ENCODE peak calls at places on chromosome 4, in seven cellular contexts. One of them, this sample, is unnamed. For H3K36me3, the result is how much of the 10 kb centered on the place peaks cover.

GRCh38 chr4:184587746-184588145 is 61.5 kb downstream of the CASP3 start:
- DNase-seq in kidney epithelial cell: no peak
- DNase-seq in BJ: no peak
- DNase-seq in CD8-positive, alpha-beta memory T cell: no peak
- DNase-seq in mucosa of descending colon: no peak
- DNase-seq in ovary: no peak
- DNase-seq in GM23338: no peak
- DNase-seq in this sample: no peak

GRCh38 chr4:148893095-148893494 is 450.9 kb upstream of the NR3C2 start:
- DNase-seq in CD8-positive, alpha-beta memory T cell: no peak
- DNase-seq in kidney epithelial cell: peak
- DNase-seq in BJ: no peak
- DNase-seq in mucosa of descending colon: no peak
- DNase-seq in GM23338: no peak
- DNase-seq in ovary: no peak
- DNase-seq in this sample: no peak

GRCh38 chr4:163164591-163164990 is 2.1 kb downstream of the NAF1 start:
- DNase-seq in GM23338: no peak
- DNase-seq in kidney epithelial cell: no peak
- DNase-seq in ovary: no peak
- DNase-seq in BJ: no peak
- DNase-seq in CD8-positive, alpha-beta memory T cell: no peak
- DNase-seq in mucosa of descending colon: no peak
- DNase-seq in this sample: no peak

GRCh38 chr4:123327346-123327745 is 69.2 kb upstream of the SPRY1 start:
- DNase-seq in CD8-positive, alpha-beta memory T cell: no peak
- DNase-seq in ovary: no peak
- DNase-seq in kidney epithelial cell: no peak
- DNase-seq in GM23338: no peak
- DNase-seq in BJ: no peak
- DNase-seq in mucosa of descending colon: no peak
- DNase-seq in this sample: no peak

GRCh38 chr4:75302648-75303047 is 211.6 kb downstream of the RCHY1 start:
- DNase-seq in GM23338: no peak
- DNase-seq in BJ: no peak
- DNase-seq in ovary: no peak
- DNase-seq in mucosa of descending colon: no peak
- DNase-seq in CD8-positive, alpha-beta memory T cell: no peak
- DNase-seq in kidney epithelial cell: no peak
- DNase-seq in this sample: no peak

GRCh38 chr4:87853108-87853507 is 20.3 kb downstream of the MEPE start:
- DNase-seq in BJ: peak
- DNase-seq in CD8-positive, alpha-beta memory T cell: no peak
- DNase-seq in GM23338: peak
- DNase-seq in kidney epithelial cell: no peak
- DNase-seq in mucosa of descending colon: no peak
- DNase-seq in ovary: no peak
- DNase-seq in this sample: peak

GRCh38 chr4:132284910-132285426 is 864.1 kb upstream of the PCDH10 start:
- DNase-seq in kidney epithelial cell: no peak
- DNase-seq in CD8-positive, alpha-beta memory T cell: no peak
- DNase-seq in ovary: no peak
- DNase-seq in GM23338: peak
- DNase-seq in mucosa of descending colon: no peak
- DNase-seq in BJ: no peak
- DNase-seq in this sample: no peak

GRCh38 chr4:143254479-143255216 is 69.9 kb downstream of the USP38 start:
- DNase-seq in BJ: no peak
- DNase-seq in CD8-positive, alpha-beta memory T cell: no peak
- DNase-seq in kidney epithelial cell: no peak
- DNase-seq in ovary: no peak
- DNase-seq in GM23338: peak
- DNase-seq in mucosa of descending colon: no peak
- DNase-seq in this sample: peak

GRCh38 chr4:78119698-78120097 is 62.6 kb downstream of the FRAS1 start:
- DNase-seq in BJ: no peak
- DNase-seq in CD8-positive, alpha-beta memory T cell: no peak
- DNase-seq in GM23338: no peak
- DNase-seq in mucosa of descending colon: no peak
- DNase-seq in ovary: no peak
- DNase-seq in kidney epithelial cell: peak
- DNase-seq in this sample: no peak

GRCh38 chr4:72858328-72858727 is 211.2 kb downstream of the COX18 start:
- DNase-seq in CD8-positive, alpha-beta memory T cell: no peak
- DNase-seq in kidney epithelial cell: peak
- DNase-seq in ovary: no peak
- DNase-seq in BJ: peak
- DNase-seq in GM23338: no peak
- DNase-seq in mucosa of descending colon: no peak
- DNase-seq in this sample: no peak

GRCh38 chr4:133483600-133484246 is 334.6 kb downstream of the PCDH10 start:
- DNase-seq in kidney epithelial cell: no peak
- DNase-seq in mucosa of descending colon: no peak
- DNase-seq in ovary: no peak
- DNase-seq in CD8-positive, alpha-beta memory T cell: no peak
- DNase-seq in GM23338: peak
- DNase-seq in BJ: peak
- DNase-seq in this sample: no peak

GRCh38 chr4:4818440-4819212 is 40.8 kb upstream of the MSX1 start:
- DNase-seq in kidney epithelial cell: no peak
- DNase-seq in ovary: no peak
- DNase-seq in mucosa of descending colon: no peak
- DNase-seq in BJ: no peak
- DNase-seq in GM23338: peak
- DNase-seq in CD8-positive, alpha-beta memory T cell: no peak
- DNase-seq in this sample: no peak

GRCh38 chr4:4269856-4270255 is 20.1 kb downstream of the LYAR start:
- DNase-seq in ovary: no peak
- DNase-seq in BJ: no peak
- DNase-seq in GM23338: no peak
- DNase-seq in kidney epithelial cell: no peak
- DNase-seq in CD8-positive, alpha-beta memory T cell: peak
- DNase-seq in mucosa of descending colon: no peak
- DNase-seq in this sample: no peak

DNA sequence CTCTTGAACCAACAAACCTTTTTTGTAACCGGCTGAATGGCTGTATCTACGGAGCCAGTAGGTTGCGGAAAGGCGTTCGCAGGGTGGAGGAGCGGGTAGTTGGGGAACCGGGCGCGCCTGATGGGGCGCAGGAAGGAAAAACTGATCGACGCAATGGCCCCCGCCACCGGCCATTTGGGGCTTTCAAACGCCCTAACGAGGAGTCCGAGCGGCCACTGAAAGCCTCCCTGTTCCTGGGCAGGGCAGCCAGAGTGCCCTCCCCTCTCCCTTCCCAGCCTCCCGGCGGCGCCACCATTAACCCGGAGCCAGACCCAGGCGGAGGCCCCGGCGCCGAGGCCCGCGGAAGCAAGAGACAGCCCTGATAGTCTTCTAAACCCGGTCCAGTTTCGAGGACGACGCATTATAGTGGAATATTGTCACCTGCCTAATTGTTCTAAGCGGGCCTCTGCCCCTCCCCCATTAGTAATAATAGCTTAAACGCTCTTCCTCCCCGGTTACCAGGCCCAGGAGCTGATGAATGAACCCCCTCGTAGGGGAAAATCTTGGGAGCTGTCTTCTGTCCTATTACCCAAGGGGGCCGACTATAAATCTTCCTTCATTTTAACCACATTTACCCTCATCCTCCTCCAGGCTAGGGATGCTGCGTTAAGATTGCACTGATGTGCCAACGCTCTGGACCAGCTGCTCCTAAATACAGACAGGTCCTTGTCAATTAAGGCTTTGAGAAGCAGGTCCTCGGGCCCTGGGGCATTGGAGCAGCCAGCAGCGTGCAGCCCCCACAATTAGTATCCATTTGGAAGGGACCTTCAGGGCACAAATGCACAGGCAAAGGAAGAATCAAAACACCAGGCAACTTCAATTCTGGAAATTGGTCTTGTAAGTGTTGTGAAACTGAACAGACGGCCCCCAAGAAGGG is 61.6 kb upstream of the TMEM33 start:
- DNase-seq in CD8-positive, alpha-beta memory T cell: no peak
- DNase-seq in kidney epithelial cell: no peak
- DNase-seq in mucosa of descending colon: no peak
- DNase-seq in ovary: no peak
- DNase-seq in BJ: no peak
- DNase-seq in GM23338: peak
- DNase-seq in this sample: peak
- H3K4me3 ChIP-seq in CD8-positive, alpha-beta memory T cell: no peak
- H3K4me3 ChIP-seq in kidney epithelial cell: no peak
- H3K4me3 ChIP-seq in mucosa of descending colon: no peak
- H3K4me3 ChIP-seq in ovary: no peak
- H3K4me3 ChIP-seq in BJ: no peak
- H3K4me3 ChIP-seq in GM23338: peak
- H3K4me3 ChIP-seq in this sample: peak

DNA sequence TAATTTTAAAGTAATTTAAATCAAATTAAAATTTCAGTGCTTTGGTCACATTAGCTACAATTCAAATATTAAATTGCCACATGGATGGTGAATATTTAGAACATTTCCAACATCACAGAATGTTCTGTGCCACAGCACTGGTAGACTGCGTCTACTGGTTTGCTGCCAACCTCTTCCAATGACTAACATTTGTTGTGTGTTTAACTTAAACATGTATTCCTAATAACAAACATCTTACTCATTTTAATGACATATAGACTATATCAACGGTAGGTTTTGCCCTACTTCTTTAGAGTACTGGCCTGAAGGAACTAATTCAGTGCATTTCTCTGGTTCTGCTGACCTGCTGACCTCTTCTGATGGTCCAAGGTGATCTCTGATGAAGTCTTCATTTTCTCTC is 157.6 kb downstream of the DCK start:
- DNase-seq in CD8-positive, alpha-beta memory T cell: no peak
- DNase-seq in GM23338: no peak
- DNase-seq in kidney epithelial cell: no peak
- DNase-seq in BJ: no peak
- DNase-seq in mucosa of descending colon: no peak
- DNase-seq in ovary: no peak
- DNase-seq in this sample: no peak
- H3K36me3 ChIP-seq in CD8-positive, alpha-beta memory T cell: under half
- H3K36me3 ChIP-seq in GM23338: under half
- H3K36me3 ChIP-seq in kidney epithelial cell: under half
- H3K36me3 ChIP-seq in BJ: under half
- H3K36me3 ChIP-seq in mucosa of descending colon: under half
- H3K36me3 ChIP-seq in ovary: under half
- H3K36me3 ChIP-seq in this sample: under half

GRCh38 chr4:54058171-54058570 is 6.2 kb downstream of the CHIC2 start:
- DNase-seq in ovary: no peak
- DNase-seq in BJ: no peak
- DNase-seq in CD8-positive, alpha-beta memory T cell: no peak
- DNase-seq in kidney epithelial cell: no peak
- DNase-seq in GM23338: no peak
- DNase-seq in mucosa of descending colon: no peak
- DNase-seq in this sample: no peak
- H3K4me3 ChIP-seq in ovary: no peak
- H3K4me3 ChIP-seq in BJ: no peak
- H3K4me3 ChIP-seq in CD8-positive, alpha-beta memory T cell: peak
- H3K4me3 ChIP-seq in kidney epithelial cell: no peak
- H3K4me3 ChIP-seq in GM23338: no peak
- H3K4me3 ChIP-seq in mucosa of descending colon: no peak
- H3K4me3 ChIP-seq in this sample: no peak

GRCh38 chr4:112270643-112271484 is 14.8 kb downstream of the TIFA start:
- DNase-seq in kidney epithelial cell: no peak
- DNase-seq in CD8-positive, alpha-beta memory T cell: no peak
- DNase-seq in BJ: peak
- DNase-seq in GM23338: no peak
- DNase-seq in ovary: no peak
- DNase-seq in mucosa of descending colon: no peak
- DNase-seq in this sample: no peak

GRCh38 chr4:112270051-112270450 is 15.7 kb downstream of the TIFA start:
- DNase-seq in mucosa of descending colon: no peak
- DNase-seq in kidney epithelial cell: no peak
- DNase-seq in BJ: no peak
- DNase-seq in ovary: no peak
- DNase-seq in CD8-positive, alpha-beta memory T cell: no peak
- DNase-seq in GM23338: no peak
- DNase-seq in this sample: no peak

GRCh38 chr4:112272292-112272691 is 13.4 kb downstream of the TIFA start:
- DNase-seq in BJ: no peak
- DNase-seq in mucosa of descending colon: no peak
- DNase-seq in ovary: no peak
- DNase-seq in GM23338: no peak
- DNase-seq in CD8-positive, alpha-beta memory T cell: no peak
- DNase-seq in kidney epithelial cell: no peak
- DNase-seq in this sample: no peak

DNA sequence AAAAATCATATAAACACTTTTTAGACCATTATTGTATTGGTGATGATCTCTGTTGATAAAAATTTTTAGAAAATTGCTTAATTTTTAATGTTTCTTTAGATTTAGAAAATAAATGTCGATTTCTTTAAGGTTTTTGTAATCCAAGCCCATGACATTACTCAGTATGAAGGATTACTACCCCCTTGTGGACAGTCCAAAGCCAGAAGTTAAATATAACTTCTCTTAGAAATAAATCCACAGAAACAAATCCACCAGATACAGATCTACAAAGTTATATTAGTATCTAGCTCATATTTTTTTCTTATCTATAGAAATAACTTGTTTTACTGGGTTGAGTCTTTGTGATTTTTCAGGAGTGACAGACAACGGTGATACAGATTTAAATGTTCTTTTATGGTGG is 18.9 kb downstream of the TIFA start:
- DNase-seq in mucosa of descending colon: no peak
- DNase-seq in CD8-positive, alpha-beta memory T cell: no peak
- DNase-seq in BJ: no peak
- DNase-seq in GM23338: peak
- DNase-seq in kidney epithelial cell: no peak
- DNase-seq in ovary: no peak
- DNase-seq in this sample: no peak
- H3K36me3 ChIP-seq in mucosa of descending colon: under half
- H3K36me3 ChIP-seq in CD8-positive, alpha-beta memory T cell: under half
- H3K36me3 ChIP-seq in BJ: under half
- H3K36me3 ChIP-seq in GM23338: under half
- H3K36me3 ChIP-seq in kidney epithelial cell: under half
- H3K36me3 ChIP-seq in ovary: under half
- H3K36me3 ChIP-seq in this sample: under half

GRCh38 chr4:60089546-60090273 is 1110.4 kb upstream of the ADGRL3 start:
- DNase-seq in CD8-positive, alpha-beta memory T cell: no peak
- DNase-seq in BJ: no peak
- DNase-seq in mucosa of descending colon: no peak
- DNase-seq in kidney epithelial cell: no peak
- DNase-seq in ovary: no peak
- DNase-seq in GM23338: peak
- DNase-seq in this sample: peak
- H3K4me3 ChIP-seq in CD8-positive, alpha-beta memory T cell: no peak
- H3K4me3 ChIP-seq in BJ: no peak
- H3K4me3 ChIP-seq in mucosa of descending colon: no peak
- H3K4me3 ChIP-seq in kidney epithelial cell: no peak
- H3K4me3 ChIP-seq in ovary: no peak
- H3K4me3 ChIP-seq in GM23338: peak
- H3K4me3 ChIP-seq in this sample: no peak